ENCODE peak calls at places on chromosomes 11 and 22, in five cellular contexts. M, G, O, P and B are unnamed samples.

GRCh38 chr11:84780689-84781293 is 846.4 kb downstream of the DLG2 start:
- DNase-seq in M (no peak), G (no peak), O (no peak), P (peak), B (no peak)

GRCh38 chr22:27218521-27218920 is 561.1 kb downstream of the MIAT start:
- DNase-seq in M (no peak), G (no peak), O (peak), P (no peak), B (no peak)

GRCh38 chr11:7941608-7942007 is at the start of gene OR10A3:
- DNase-seq in M (no peak), G (no peak), O (no peak), P (no peak), B (no peak)

GRCh38 chr11:12185914-12186313 is 75.5 kb downstream of the MICAL2 start:
- DNase-seq in M (no peak), G (no peak), O (peak), P (no peak), B (no peak)

GRCh38 chr11:1765871-1766718 is 2.4 kb upstream of the CTSD start:
- DNase-seq in M (no peak), G (no peak), O (no peak), P (no peak), B (no peak)

GRCh38 chr11:43933608-43934358 is 8.7 kb upstream of the C11orf96 start:
- DNase-seq in M (no peak), G (no peak), O (no peak), P (no peak), B (no peak)

GRCh38 chr22:42388130-42388797 is 43.9 kb downstream of the NFAM1 start:
- DNase-seq in M (no peak), G (no peak), O (peak), P (no peak), B (no peak)

GRCh38 chr11:113935858-113936257 is 31.3 kb downstream of the HTR3B start:
- DNase-seq in M (no peak), G (no peak), O (no peak), P (no peak), B (no peak)

GRCh38 chr22:50600967-50601668 is 525 bp downstream of the MAPK8IP2 start:
- DNase-seq in M (peak), G (no peak), O (peak), P (no peak), B (peak)

GRCh38 chr11:33699515-33700424 is 856 bp downstream of the C11orf91 start:
- DNase-seq in M (peak), G (no peak), O (no peak), P (peak), B (no peak)

GRCh38 chr11:32088117-32088941 is 2.5 kb upstream of the RCN1 start:
- DNase-seq in M (no peak), G (peak), O (peak), P (no peak), B (no peak)

GRCh38 chr22:43616645-43617044 is 195.5 kb downstream of the EFCAB6 start:
- DNase-seq in M (no peak), G (no peak), O (no peak), P (peak), B (no peak)

GRCh38 chr22:45166935-45167334 is 3.2 kb downstream of the NUP50 start:
- DNase-seq in M (no peak), G (no peak), O (no peak), P (no peak), B (no peak)

GRCh38 chr11:128579790-128580504 is 7.4 kb downstream of the ETS1 start:
- DNase-seq in M (no peak), G (no peak), O (no peak), P (no peak), B (no peak)

GRCh38 chr11:86245369-86246292 is 1.1 kb downstream of the EED start:
- DNase-seq in M (peak), G (no peak), O (peak), P (peak), B (no peak)

GRCh38 chr22:42154293-42154692 is 23.7 kb upstream of the CYP2D6 start:
- DNase-seq in M (no peak), G (no peak), O (no peak), P (no peak), B (no peak)

GRCh38 chr22:41286639-41287091 is 678 bp upstream of the RANGAP1 start:
- DNase-seq in M (no peak), G (peak), O (peak), P (peak), B (no peak)

GRCh38 chr11:117944554-117944953 is 15.4 kb upstream of the TMPRSS13 start:
- DNase-seq in M (no peak), G (no peak), O (no peak), P (no peak), B (peak)

GRCh38 chr11:117946196-117946841 is 17.1 kb upstream of the TMPRSS13 start:
- DNase-seq in M (no peak), G (no peak), O (no peak), P (no peak), B (no peak)

GRCh38 chr11:117942255-117942654 is 13.1 kb upstream of the TMPRSS13 start:
- DNase-seq in M (no peak), G (no peak), O (no peak), P (no peak), B (no peak)

GRCh38 chr11:117946842-117947526 is 17.8 kb upstream of the TMPRSS13 start:
- DNase-seq in M (peak), G (no peak), O (peak), P (peak), B (peak)

GRCh38 chr11:117945047-117945820 is 16.0 kb upstream of the TMPRSS13 start:
- DNase-seq in M (no peak), G (no peak), O (peak), P (no peak), B (peak)
- TF ChIP-seq EP300 in M (no peak), G (no peak), O (no peak), P (no peak), B (no peak)

GRCh38 chr11:102615894-102616432 is 9.2 kb downstream of the MMP20 start:
- DNase-seq in M (no peak), G (no peak), O (no peak), P (no peak), B (no peak)
- TF ChIP-seq POLR2AphosphoS5 in M (no peak), G (no peak), O (no peak), P (no peak), B (no peak)

GRCh38 chr22:48342016-48342415 is 1485.7 kb downstream of the BRD1 start:
- DNase-seq in M (no peak), G (no peak), O (no peak), P (no peak), B (no peak)
- TF ChIP-seq MAX in M (no peak), G (no peak), O (no peak), P (no peak), B (no peak)

GRCh38 chr22:38176170-38176741 is 5.4 kb downstream of the PLA2G6 start:
- DNase-seq in M (no peak), G (peak), O (no peak), P (no peak), B (no peak)
- TF ChIP-seq EP300 in M (no peak), G (peak), O (no peak), P (no peak), B (no peak)

GRCh38 chr11:134406264-134407185 is 5.5 kb downstream of the B3GAT1 start:
- DNase-seq in M (no peak), G (no peak), O (no peak), P (no peak), B (no peak)
- TF ChIP-seq POLR2AphosphoS5 in M (no peak), G (no peak), O (no peak), P (no peak), B (no peak)

DNA sequence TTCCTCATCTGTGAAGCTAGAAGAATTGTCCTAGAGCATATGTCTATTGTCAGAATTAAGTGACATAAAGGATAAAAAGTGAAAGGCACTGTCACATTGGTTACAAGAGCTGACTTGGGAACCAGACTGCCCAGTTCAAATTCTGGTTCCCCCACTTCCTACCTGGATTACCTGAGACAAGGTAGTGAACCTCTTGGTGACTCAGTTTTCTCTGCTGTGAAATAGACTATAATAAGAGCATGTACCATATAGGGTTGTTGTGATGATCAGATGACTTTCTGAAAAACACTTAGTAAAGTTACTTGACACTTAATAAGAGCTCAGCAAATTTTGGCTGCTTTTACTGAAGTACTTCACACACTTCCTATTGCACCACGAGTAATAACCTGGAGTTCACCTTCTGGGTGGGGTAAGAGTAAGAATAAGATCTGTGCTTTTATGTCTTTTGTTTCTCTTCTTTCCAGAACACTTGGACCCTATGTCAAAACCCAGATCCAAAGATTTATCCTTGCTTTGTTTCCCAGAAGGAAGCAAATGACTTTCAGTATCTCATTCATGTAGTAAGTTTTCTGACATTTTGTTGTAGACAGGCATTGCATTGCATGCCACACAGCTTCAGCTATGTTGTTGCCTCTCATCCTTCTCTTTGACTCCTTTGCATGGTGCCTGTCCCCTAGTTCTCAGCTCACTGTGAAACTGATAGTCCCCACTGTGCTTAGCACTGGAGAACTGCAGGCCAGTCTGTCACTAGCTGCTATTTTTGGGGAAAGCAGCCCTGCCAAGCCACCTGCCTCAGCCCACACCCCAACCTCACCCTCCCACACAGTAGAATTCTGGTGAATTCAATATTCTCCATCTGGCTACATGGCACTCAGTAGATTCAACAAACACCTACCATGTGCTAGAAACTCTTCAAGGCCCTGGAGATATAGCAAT is 121.8 kb upstream of the POU2AF2 start:
- DNase-seq in M (no peak), G (no peak), O (no peak), P (no peak), B (no peak)
- TF ChIP-seq MAX in M (no peak), G (no peak), O (no peak), P (no peak), B (no peak)

DNA sequence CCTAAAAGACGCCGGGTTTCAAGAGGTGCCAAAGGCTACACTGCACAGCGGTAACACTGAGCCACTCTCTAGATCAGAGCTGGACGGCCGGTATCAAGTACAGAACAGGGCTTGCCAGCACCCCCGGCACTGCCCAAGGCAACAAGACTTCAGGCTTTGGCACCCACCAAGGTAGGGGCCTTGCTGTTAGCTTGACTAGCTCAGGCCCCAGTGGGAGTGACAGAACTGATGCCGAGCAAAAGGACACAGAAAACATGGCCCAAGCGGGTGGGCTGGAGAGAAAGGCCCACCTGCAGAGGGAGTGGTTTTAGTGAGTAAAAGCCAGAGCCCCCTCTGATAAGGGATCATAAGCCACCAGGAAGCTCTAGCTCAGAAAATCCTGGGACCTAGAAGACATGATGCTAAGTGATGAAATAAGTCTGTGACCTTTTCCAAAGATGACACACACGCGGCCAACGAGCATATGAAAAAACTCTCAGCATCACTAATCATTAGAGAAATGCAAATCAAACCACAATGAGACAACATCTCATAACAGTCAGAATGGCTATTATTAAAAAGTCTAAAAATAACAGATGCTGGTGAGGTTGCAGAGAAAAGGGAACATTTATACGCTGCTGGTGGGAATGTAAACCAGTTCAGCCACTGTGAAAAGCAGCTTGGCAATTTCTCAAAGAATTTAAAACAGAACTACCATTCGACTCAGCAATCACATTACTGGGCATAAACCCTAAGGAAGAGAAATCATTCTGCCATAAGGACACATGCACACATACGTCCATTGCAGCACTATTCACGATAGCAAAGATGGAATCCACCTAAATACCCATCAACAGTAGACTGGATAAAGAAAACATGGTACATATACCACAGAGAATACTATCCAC is 12.9 kb downstream of the EHD1 start:
- DNase-seq in M (no peak), G (no peak), O (no peak), P (no peak), B (no peak)
- TF ChIP-seq EP300 in M (no peak), G (peak), O (no peak), P (no peak), B (no peak)

GRCh38 chr22:36541831-36542391 is 12.9 kb upstream of the EIF3D start:
- DNase-seq in M (no peak), G (no peak), O (no peak), P (no peak), B (no peak)
- TF ChIP-seq POLR2AphosphoS5 in M (no peak), G (no peak), O (peak), P (no peak), B (no peak)

GRCh38 chr22:19879996-19880785 is 25.5 kb upstream of the GNB1L start:
- DNase-seq in M (no peak), G (no peak), O (peak), P (peak), B (peak)
- TF ChIP-seq MAX in M (no peak), G (no peak), O (no peak), P (no peak), B (peak)